ENCODE peak calls at places on chromosomes 5 and 9, in four cellular contexts. One of them, this sample, is unnamed.

GRCh38 chr5:132263548-132264261 is 6.2 kb downstream of the PDLIM4 start:
- DNase-seq in AG04449: no peak
- DNase-seq in ascending aorta: no peak
- DNase-seq in uterus: peak; percentile 85
- DNase-seq in this sample: no peak

GRCh38 chr9:138010861-138011260 is 133.3 kb downstream of the CACNA1B start:
- DNase-seq in AG04449: no peak
- DNase-seq in ascending aorta: no peak
- DNase-seq in uterus: no peak
- DNase-seq in this sample: no peak

GRCh38 chr5:160298189-160298588 is 14.2 kb downstream of the CCNJL start:
- DNase-seq in AG04449: no peak
- DNase-seq in ascending aorta: no peak
- DNase-seq in uterus: no peak
- DNase-seq in this sample: no peak

GRCh38 chr9:131942076-131942720 is 137.5 kb downstream of the MED27 start:
- DNase-seq in AG04449: no peak
- DNase-seq in ascending aorta: no peak
- DNase-seq in uterus: no peak
- DNase-seq in this sample: no peak

GRCh38 chr5:123664961-123665360 is 153.0 kb downstream of the CSNK1G3 start:
- DNase-seq in AG04449: no peak
- DNase-seq in ascending aorta: no peak
- DNase-seq in uterus: no peak
- DNase-seq in this sample: no peak

GRCh38 chr9:61665330-61665751 is 475.5 kb downstream of the SPATA31A7 start:
- DNase-seq in AG04449: no peak
- DNase-seq in ascending aorta: no peak
- DNase-seq in uterus: no peak
- DNase-seq in this sample: no peak

GRCh38 chr5:38997579-38997978 is 76.6 kb downstream of the RICTOR start:
- DNase-seq in AG04449: no peak
- DNase-seq in ascending aorta: no peak
- DNase-seq in uterus: no peak
- DNase-seq in this sample: no peak

GRCh38 chr5:132245593-132245992 is 11.9 kb upstream of the PDLIM4 start:
- DNase-seq in AG04449: no peak
- DNase-seq in ascending aorta: no peak
- DNase-seq in uterus: no peak
- DNase-seq in this sample: no peak

GRCh38 chr9:36217256-36217968 is 26.7 kb downstream of the CLTA start:
- DNase-seq in AG04449: no peak
- DNase-seq in ascending aorta: no peak
- DNase-seq in uterus: no peak
- DNase-seq in this sample: no peak

GRCh38 chr9:81517954-81518353 is 171.4 kb downstream of the TLE1 start:
- DNase-seq in AG04449: no peak
- DNase-seq in ascending aorta: no peak
- DNase-seq in uterus: no peak
- DNase-seq in this sample: no peak

GRCh38 chr5:140344683-140345423 is 1.6 kb downstream of the HBEGF start:
- DNase-seq in AG04449: no peak
- DNase-seq in ascending aorta: no peak
- DNase-seq in uterus: no peak
- DNase-seq in this sample: no peak

GRCh38 chr5:168603776-168604175 is 24.6 kb upstream of the PANK3 start:
- DNase-seq in AG04449: no peak
- DNase-seq in ascending aorta: no peak
- DNase-seq in uterus: no peak
- DNase-seq in this sample: no peak

GRCh38 chr5:28576022-28576421 is 1537.6 kb upstream of the CDH9 start:
- DNase-seq in AG04449: no peak
- DNase-seq in ascending aorta: no peak
- DNase-seq in uterus: no peak
- DNase-seq in this sample: no peak

GRCh38 chr9:113659740-113660139 is 196.2 kb downstream of the RGS3 start:
- DNase-seq in AG04449: no peak
- DNase-seq in ascending aorta: no peak
- DNase-seq in uterus: no peak
- DNase-seq in this sample: no peak

GRCh38 chr5:165757756-165758155 is 2252.3 kb downstream of the MAT2B start:
- DNase-seq in AG04449: no peak
- DNase-seq in ascending aorta: no peak
- DNase-seq in uterus: no peak
- DNase-seq in this sample: no peak

GRCh38 chr9:81264516-81264915 is 424.8 kb downstream of the TLE1 start:
- DNase-seq in AG04449: no peak
- DNase-seq in ascending aorta: no peak
- DNase-seq in uterus: no peak
- DNase-seq in this sample: no peak

GRCh38 chr5:62779010-62779422 is 200.4 kb downstream of the LRRC70 start:
- DNase-seq in AG04449: peak; percentile 14
- DNase-seq in ascending aorta: no peak
- DNase-seq in uterus: no peak
- DNase-seq in this sample: no peak

GRCh38 chr5:10319202-10319851 is 11.6 kb upstream of the CMBL start:
- DNase-seq in AG04449: no peak
- DNase-seq in ascending aorta: no peak
- DNase-seq in uterus: peak; percentile 69
- DNase-seq in this sample: no peak

GRCh38 chr5:52840286-52841050 is 52.8 kb downstream of the ITGA1 start:
- DNase-seq in AG04449: no peak
- DNase-seq in ascending aorta: no peak
- DNase-seq in uterus: peak; percentile 31
- DNase-seq in this sample: no peak

GRCh38 chr5:88515881-88516819 is 247.5 kb upstream of the TMEM161B start:
- DNase-seq in AG04449: no peak
- DNase-seq in ascending aorta: no peak
- DNase-seq in uterus: no peak
- DNase-seq in this sample: no peak

GRCh38 chr9:122912964-122913673 is at the start of gene ZBTB6:
- DNase-seq in AG04449: peak; percentile 16
- DNase-seq in ascending aorta: peak; percentile 21
- DNase-seq in uterus: peak; percentile 69
- DNase-seq in this sample: peak; percentile 46

GRCh38 chr5:68245325-68245724 is 29.8 kb downstream of the PIK3R1 start:
- DNase-seq in AG04449: no peak
- DNase-seq in ascending aorta: no peak
- DNase-seq in uterus: no peak
- DNase-seq in this sample: no peak

GRCh38 chr5:160555836-160556660 is 134.4 kb downstream of the PTTG1 start:
- DNase-seq in AG04449: no peak
- DNase-seq in ascending aorta: no peak
- DNase-seq in uterus: no peak
- DNase-seq in this sample: no peak

DNA sequence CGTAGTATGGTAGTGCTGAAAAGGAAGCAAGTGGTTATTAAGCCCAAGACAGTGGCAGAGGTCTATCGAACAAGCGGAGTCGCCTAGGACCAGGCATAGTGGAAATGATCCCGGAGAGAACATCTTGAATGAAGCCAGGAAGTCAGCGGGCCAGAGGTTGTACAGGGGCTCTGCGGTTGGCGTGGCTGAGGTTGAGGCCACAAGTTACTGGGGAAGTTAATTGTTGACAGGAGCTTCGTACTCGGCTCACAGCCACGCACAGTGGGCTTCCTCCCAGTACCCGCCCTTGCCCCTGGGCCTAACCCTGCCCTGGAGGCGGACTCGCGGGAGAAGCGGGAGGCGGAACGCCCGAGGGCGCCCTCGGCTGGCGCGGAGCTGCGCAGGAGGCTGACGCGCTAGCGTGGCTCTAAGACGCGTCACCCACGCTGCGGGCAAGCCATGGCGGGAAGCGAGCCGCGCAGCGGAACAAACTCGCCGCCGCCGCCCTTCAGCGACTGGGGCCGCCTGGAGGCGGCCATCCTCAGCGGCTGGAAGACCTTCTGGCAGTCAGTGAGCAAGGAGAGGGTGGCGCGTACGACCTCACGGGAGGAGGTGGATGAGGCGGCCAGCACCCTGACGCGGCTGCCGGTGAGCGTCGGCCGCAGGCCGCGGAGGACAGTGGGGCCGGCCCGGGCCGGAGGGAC is at the start of gene FBXO4:
- DNase-seq in AG04449: no peak
- DNase-seq in ascending aorta: peak; percentile 48
- DNase-seq in uterus: peak; percentile 85
- DNase-seq in this sample: no peak
- H3K4me3 ChIP-seq in AG04449: peak within 1 kb of the TSS; percentile 72
- H3K4me3 ChIP-seq in ascending aorta: peak within 1 kb of the TSS; percentile 77
- H3K4me3 ChIP-seq in uterus: peak within 1 kb of the TSS; percentile 63
- H3K4me3 ChIP-seq in this sample: peak within 1 kb of the TSS; percentile 76

GRCh38 chr9:124291801-124292396 is 34.1 kb downstream of the NEK6 start:
- DNase-seq in AG04449: no peak
- DNase-seq in ascending aorta: no peak
- DNase-seq in uterus: no peak
- DNase-seq in this sample: no peak
- H3K4me3 ChIP-seq in AG04449: no peak overlapping the region
- H3K4me3 ChIP-seq in ascending aorta: no peak overlapping the region
- H3K4me3 ChIP-seq in uterus: no peak overlapping the region
- H3K4me3 ChIP-seq in this sample: no peak overlapping the region

DNA sequence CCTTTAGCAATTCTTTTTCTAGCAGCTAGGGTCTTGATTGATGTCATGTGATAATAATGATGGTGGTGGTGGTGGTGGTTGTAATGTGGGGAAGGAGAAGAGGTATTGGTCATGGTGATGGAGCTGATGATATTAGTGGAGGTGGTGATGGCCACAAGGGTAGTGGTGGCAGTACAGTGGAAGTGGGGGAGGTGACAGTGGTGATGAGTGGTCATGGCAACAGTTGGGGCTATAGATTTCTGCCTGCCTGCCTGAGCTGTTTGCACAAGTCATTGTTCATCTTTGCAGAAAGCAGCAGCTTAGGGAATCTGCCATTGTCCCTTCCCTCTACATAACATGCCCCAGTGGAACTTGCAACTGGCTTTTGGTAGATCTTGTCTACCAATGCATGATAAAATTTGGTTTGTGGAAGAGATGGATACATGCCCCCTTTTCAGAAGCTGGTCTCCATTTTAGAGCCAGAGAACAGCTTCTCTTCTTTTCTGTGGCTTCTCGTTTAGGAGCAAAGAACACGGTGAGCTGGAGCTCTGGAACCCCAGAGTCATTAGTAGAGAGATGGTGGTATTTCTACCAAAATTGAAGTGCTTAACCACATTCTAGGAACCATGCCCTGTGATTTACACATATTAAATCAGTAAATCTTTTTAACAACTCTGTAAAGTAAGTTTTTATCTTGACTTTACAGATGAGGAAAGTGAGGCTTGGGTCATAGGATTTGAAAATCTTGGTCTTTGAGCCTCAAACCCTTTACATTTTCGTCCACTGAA is 100.3 kb downstream of the AOPEP start:
- DNase-seq in AG04449: no peak
- DNase-seq in ascending aorta: no peak
- DNase-seq in uterus: no peak
- DNase-seq in this sample: no peak
- H3K4me3 ChIP-seq in AG04449: no peak overlapping the region
- H3K4me3 ChIP-seq in ascending aorta: no peak overlapping the region
- H3K4me3 ChIP-seq in uterus: no peak overlapping the region
- H3K4me3 ChIP-seq in this sample: no peak overlapping the region

GRCh38 chr5:78757269-78758053 is 108.9 kb upstream of the LHFPL2 start:
- DNase-seq in AG04449: no peak
- DNase-seq in ascending aorta: no peak
- DNase-seq in uterus: no peak
- DNase-seq in this sample: no peak
- H3K4me3 ChIP-seq in AG04449: no peak overlapping the region
- H3K4me3 ChIP-seq in ascending aorta: no peak overlapping the region
- H3K4me3 ChIP-seq in uterus: no peak overlapping the region
- H3K4me3 ChIP-seq in this sample: no peak overlapping the region

DNA sequence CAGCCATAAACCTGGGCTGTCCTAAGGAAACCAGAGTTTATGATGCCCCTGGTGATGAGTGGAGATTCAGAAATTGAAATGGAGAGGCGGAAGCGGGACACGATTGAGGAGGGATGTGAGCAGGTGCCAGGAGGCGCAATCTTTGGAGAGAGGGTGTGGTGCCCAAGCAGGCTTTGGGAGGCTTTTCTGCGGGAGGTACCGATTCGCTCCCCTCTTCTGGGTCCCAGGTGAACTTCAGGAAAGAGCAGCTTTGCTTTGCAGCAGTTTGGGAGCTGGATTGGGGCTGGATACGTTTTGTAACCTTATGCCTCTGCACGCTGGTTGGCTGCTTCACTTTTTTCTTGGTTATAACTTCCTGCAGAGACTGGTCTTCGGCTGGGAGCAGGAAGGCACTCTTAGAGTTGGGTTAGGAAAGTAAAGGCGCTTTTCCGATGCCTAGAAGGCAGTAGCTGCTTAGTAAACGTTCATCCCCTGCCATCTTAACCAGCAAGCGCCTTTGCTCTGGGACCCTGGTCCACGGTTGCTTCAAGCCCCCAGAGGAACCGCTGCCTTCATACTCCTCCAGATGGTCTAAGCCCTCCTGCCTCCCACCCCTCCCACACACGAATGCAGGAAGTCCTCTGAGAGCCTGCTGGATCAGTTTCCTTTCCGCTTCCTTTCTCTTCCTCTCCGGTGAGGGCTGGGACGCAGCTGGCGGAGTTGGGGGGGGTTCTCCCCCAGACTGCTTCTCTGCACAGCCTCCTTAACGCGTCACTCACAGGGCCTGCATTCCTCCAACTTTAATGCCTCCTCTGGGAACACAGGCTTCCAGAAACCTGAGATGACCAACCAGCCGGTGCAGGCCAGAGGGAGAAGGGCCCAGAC is 15.2 kb upstream of the NEK6 start:
- DNase-seq in AG04449: no peak
- DNase-seq in ascending aorta: no peak
- DNase-seq in uterus: peak; percentile 45
- DNase-seq in this sample: no peak
- H3K4me3 ChIP-seq in AG04449: peak overlapping the region; percentile 41
- H3K4me3 ChIP-seq in ascending aorta: peak overlapping the region; percentile 53
- H3K4me3 ChIP-seq in uterus: peak overlapping the region; percentile 8
- H3K4me3 ChIP-seq in this sample: peak overlapping the region; percentile 42

DNA sequence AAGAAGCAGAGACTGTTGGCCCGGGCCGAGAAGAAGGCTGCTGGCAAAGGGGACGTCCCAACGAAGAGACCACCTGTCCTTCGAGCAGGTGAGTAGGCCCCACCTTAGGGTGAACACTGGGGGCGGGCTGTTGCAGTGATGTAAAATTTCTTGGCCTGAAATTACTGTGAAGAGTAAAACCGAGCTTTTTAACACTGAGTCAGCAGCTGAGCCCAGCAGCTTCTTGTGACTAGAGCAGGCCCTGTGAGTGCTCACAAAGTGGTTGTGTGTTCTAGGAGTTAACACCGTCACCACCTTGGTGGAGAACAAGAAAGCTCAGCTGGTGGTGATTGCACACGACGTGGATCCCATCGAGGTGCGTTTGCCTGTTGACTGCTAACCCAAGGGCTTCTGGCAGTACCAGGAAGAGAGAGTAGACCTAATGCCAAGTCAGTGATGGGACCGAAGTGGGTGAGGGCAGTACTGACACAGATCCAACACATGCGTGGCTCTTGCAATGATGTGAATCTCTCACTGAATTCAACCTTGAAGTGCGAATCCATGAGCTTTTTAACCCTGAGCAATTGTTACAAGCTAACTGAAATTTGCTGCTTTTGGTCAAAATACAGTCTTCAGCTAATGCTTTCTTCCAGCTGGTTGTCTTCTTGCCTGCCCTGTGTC is 2.1 kb downstream of the RPL7A start:
- DNase-seq in AG04449: no peak
- DNase-seq in ascending aorta: no peak
- DNase-seq in uterus: no peak
- DNase-seq in this sample: no peak
- H3K4me3 ChIP-seq in AG04449: peak overlapping the region; percentile 25
- H3K4me3 ChIP-seq in ascending aorta: no peak overlapping the region
- H3K4me3 ChIP-seq in uterus: no peak overlapping the region
- H3K4me3 ChIP-seq in this sample: peak overlapping the region; percentile 92

This sample was measured in keratinocyte.